ENCODE peak calls at places on chromosomes 16 and 17, in eight cellular contexts. Z is AG10803, K is cardiac fibroblast, M is Panc1, A is neural progenitor cell, L is endothelial cell of umbilical vein, G is brain microvascular endothelial cell, J is cardiac muscle cell. S is an unnamed sample.

GRCh38 chr17:70629902-70630301 is 460.6 kb downstream of the KCNJ2 start:
- DNase-seq in K (peak; percentile 6), L (peak; percentile 44), M (no peak), J (peak; percentile 14), G (no peak), A (no peak), Z (no peak), S (peak; percentile 43)

GRCh38 chr17:58007781-58008706 is 998 bp upstream of the SRSF1 start:
- DNase-seq in A (no peak), K (no peak), G (no peak), L (no peak), M (no peak), Z (no peak), J (no peak), S (no peak)

GRCh38 chr16:19704321-19705130 is 13.5 kb downstream of the KNOP1 start:
- DNase-seq in M (no peak), L (peak; percentile 79), J (peak; percentile 67), Z (peak; percentile 66), A (no peak), G (peak; percentile 68), K (peak; percentile 63), S (peak; percentile 94)

GRCh38 chr16:11706180-11706742 is 36.4 kb downstream of the TXNDC11 start:
- DNase-seq in A (no peak), Z (no peak), G (no peak), K (peak; percentile 25), J (no peak), M (no peak), L (no peak), S (peak; percentile 49)

GRCh38 chr16:62035115-62036092 is 834 bp downstream of the CDH8 start:
- DNase-seq in M (no peak), A (peak; percentile 89), G (no peak), J (no peak), K (no peak), Z (no peak), L (no peak), S (no peak)

GRCh38 chr17:36195474-36196098 is 972 bp downstream of the CCL3L1 start:
- DNase-seq in J (no peak), L (no peak), K (no peak), M (no peak), G (no peak), Z (no peak), A (no peak), S (peak; percentile 20)

GRCh38 chr16:2897110-2897509 is 14.1 kb downstream of the FLYWCH2 start:
- DNase-seq in G (peak; percentile 63), J (no peak), A (no peak), Z (no peak), M (no peak), L (no peak), K (no peak), S (no peak)

GRCh38 chr17:35127751-35128514 is 6.5 kb downstream of the FNDC8 start:
- DNase-seq in K (peak; percentile 94), Z (peak; percentile 96), A (no peak), G (no peak), L (no peak), M (no peak), J (peak; percentile 94), S (peak; percentile 34)

GRCh38 chr17:75596320-75597087 is 8.9 kb downstream of the MYO15B start:
- DNase-seq in K (no peak), J (no peak), Z (no peak), A (no peak), L (no peak), G (no peak), M (no peak), S (no peak)

GRCh38 chr17:5468075-5468473 is 708 bp downstream of the DHX33 start:
- DNase-seq in Z (no peak), L (no peak), G (no peak), K (no peak), J (no peak), A (no peak), M (no peak), S (no peak)

GRCh38 chr16:81627024-81627423 is 152.1 kb upstream of the PLCG2 start:
- DNase-seq in G (peak; percentile 34), Z (peak; percentile 76), M (no peak), L (no peak), A (no peak), K (peak; percentile 23), J (no peak), S (no peak)

GRCh38 chr17:17186551-17187505 is 19.3 kb downstream of the PLD6 start:
- DNase-seq in M (no peak), J (peak; percentile 29), Z (peak; percentile 41), K (peak; percentile 9), L (no peak), A (no peak), G (peak; percentile 13), S (peak; percentile 33)

GRCh38 chr16:69579783-69580182 is 14.0 kb downstream of the NFAT5 start:
- DNase-seq in M (no peak), K (no peak), A (no peak), G (no peak), Z (no peak), J (no peak), L (no peak), S (no peak)

GRCh38 chr16:11232852-11233726 is 22.9 kb downstream of the SOCS1 start:
- DNase-seq in L (no peak), M (no peak), Z (no peak), G (no peak), A (no peak), K (no peak), J (no peak), S (no peak)

GRCh38 chr17:14525551-14526455 is 224.9 kb downstream of the HS3ST3B1 start:
- DNase-seq in G (no peak), L (no peak), M (no peak), J (no peak), Z (no peak), A (no peak), K (no peak), S (no peak)

GRCh38 chr17:42536372-42537155 is 523 bp downstream of the NAGLU start:
- DNase-seq in K (peak; percentile 91), J (peak; percentile 92), G (peak; percentile 45), M (no peak), Z (peak; percentile 84), A (peak; percentile 87), L (peak; percentile 49), S (peak; percentile 79)
- TF ChIP-seq CTCF in K (no peak), J (no peak), G (no peak), M (no peak), Z (no peak), A (no peak), L (no peak), S (no peak)

GRCh38 chr16:1331712-1332617 is 1.5 kb upstream of the BAIAP3 start:
- DNase-seq in A (peak; percentile 85), L (peak; percentile 30), Z (peak; percentile 43), M (no peak), G (peak; percentile 64), J (peak; percentile 77), K (peak; percentile 83), S (peak; percentile 82)

GRCh38 chr16:1333149-1333812 is at the start of gene BAIAP3:
- DNase-seq in G (no peak), Z (no peak), J (peak; percentile 25), L (no peak), K (peak; percentile 32), A (peak; percentile 77), M (no peak), S (peak; percentile 24)

GRCh38 chr16:1333854-1334719 is 642 bp downstream of the BAIAP3 start:
- DNase-seq in Z (no peak), L (no peak), A (peak; percentile 54), J (no peak), K (no peak), G (no peak), M (no peak), S (no peak)

GRCh38 chr16:1330931-1331711 is 2.3 kb upstream of the BAIAP3 start:
- DNase-seq in A (no peak), J (no peak), K (no peak), G (no peak), L (no peak), Z (no peak), M (no peak), S (no peak)

DNA sequence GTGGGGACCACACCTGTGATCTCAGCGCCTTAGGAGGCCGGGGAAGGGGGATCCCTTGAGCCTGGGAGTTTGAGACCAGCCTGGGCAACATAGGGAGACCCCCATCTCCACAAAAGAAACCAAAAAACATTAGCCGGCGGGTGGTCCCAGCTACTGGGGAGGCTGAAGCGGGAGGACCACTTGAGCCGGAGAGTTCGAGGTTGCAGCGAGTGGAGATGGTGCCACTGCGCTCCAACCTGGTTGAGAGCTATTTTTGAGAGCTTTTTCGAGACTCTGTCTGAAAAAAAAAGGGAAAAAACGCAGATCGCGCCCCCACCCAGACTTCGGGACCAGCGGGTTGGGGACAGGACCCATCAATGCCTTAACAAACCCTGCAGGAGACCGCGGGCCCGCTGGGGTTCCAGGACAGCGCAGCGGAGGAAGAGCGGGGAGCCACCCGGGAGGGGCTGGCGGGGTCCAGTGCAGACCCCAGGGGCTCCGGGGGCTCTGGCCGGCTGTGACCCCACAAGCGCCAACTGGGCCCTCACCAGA is 762 bp upstream of the BAIAP3 start:
- DNase-seq in L (no peak), A (no peak), Z (no peak), J (no peak), K (no peak), M (no peak), G (no peak), S (no peak)
- H3K4me3 ChIP-seq in L (no peak overlapping the region), A (no peak overlapping the region), Z (no peak overlapping the region), J (no peak overlapping the region), K (no peak overlapping the region), M (peak overlapping the region; percentile 38), G (no peak overlapping the region), S (no peak overlapping the region)

DNA sequence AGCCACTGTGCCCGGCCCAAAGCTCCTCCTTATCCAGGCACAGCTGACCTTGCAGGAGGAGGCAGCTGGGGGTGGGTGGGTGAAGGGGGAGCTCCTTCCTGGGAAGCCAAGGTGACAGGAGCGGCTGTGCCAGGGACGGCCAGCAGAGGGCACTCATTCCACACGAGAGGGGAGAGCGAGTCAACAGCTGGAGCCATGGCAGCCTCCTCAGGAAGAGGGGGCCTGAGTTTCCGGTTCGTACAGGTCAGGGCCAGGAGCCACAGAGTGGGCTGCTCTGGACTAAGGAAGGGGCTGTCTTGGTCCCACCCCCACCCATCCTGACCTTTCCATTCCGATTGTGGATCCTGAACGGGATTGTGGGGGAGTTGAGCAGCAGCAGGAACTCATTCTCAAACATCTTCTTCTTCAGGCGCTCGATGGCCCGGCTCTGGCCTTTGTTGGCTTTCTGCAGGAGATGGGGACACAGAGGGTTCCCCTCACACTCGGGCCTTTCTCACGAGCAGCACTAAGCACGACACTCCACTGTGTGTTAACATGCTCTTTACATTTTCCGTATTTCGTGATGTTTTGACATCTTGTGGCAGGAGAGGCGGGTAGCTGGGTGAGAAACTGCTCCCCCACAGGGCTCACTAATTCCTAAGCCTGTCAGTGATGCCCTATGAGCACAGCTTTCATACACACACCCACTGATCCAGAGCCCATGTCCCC is 61.6 kb downstream of the TIMM22 start:
- DNase-seq in J (peak; percentile 47), M (no peak), L (peak; percentile 65), Z (peak; percentile 24), A (peak; percentile 29), K (peak; percentile 40), G (peak; percentile 27), S (peak; percentile 39)
- TF ChIP-seq CTCF in J (peak; percentile 34), M (peak; percentile 82), L (peak; percentile 78), Z (peak; percentile 37), A (peak; percentile 37), K (peak; percentile 66), G (peak; percentile 72), S (peak; percentile 54)

DNA sequence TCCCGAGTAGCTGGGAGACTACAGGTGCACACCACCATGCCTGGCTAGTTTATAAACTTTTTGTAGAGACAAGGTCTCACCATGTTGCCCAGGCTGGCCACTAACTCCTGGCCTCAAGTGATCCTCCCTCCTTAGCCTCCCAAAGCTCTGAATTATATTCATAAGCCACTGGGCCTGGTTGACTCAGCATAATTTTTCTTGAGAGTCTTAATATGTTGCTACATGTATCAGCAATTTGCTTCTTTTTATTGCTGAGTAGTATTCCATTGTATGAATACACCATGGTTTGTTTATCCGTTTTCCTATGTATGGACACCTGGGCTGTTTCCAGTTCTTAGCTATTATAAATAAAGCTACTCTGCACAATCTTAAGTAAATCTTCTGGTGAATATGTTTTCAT is 42.4 kb upstream of the NSRP1 start:
- DNase-seq in A (no peak), J (no peak), Z (no peak), L (no peak), K (no peak), M (no peak), G (no peak), S (no peak)
- H3K4me3 ChIP-seq in A (no peak overlapping the region), J (no peak overlapping the region), Z (no peak overlapping the region), L (no peak overlapping the region), K (no peak overlapping the region), M (no peak overlapping the region), G (no peak overlapping the region), S (no peak overlapping the region)